ENCODE peak calls at places on chromosomes 7 and 10, in six cellular contexts. W, O, Q, T, X and B are unnamed samples. For H3K4me1, the result is how much of the 10 kb centered on the place peaks cover.

GRCh38 chr10:69242844-69243212 is 22.7 kb downstream of the HKDC1 start:
- DNase-seq in X (no peak), W (no peak), Q (no peak), O (no peak), T (no peak), B (no peak)

GRCh38 chr10:98097611-98098010 is 36.8 kb upstream of the R3HCC1L start:
- DNase-seq in W (no peak), O (no peak), Q (no peak), T (no peak), X (no peak), B (no peak)

GRCh38 chr7:41319601-41320000 is 383.3 kb downstream of the INHBA start:
- DNase-seq in O (no peak), X (no peak), T (no peak), W (no peak), Q (no peak), B (no peak)

GRCh38 chr7:152675761-152676636 is at the start of gene XRCC2:
- DNase-seq in X (peak), Q (peak), O (peak), W (peak), T (peak), B (peak)

GRCh38 chr10:124735491-124736286 is 8.5 kb downstream of the FAM53B start:
- DNase-seq in X (no peak), O (no peak), W (peak), T (no peak), Q (no peak), B (no peak)

GRCh38 chr7:26538216-26538615 is 246.6 kb downstream of the SNX10 start:
- DNase-seq in T (no peak), X (no peak), O (no peak), Q (no peak), W (no peak), B (no peak)

GRCh38 chr7:83366629-83367028 is 203.9 kb upstream of the PCLO start:
- DNase-seq in X (no peak), Q (no peak), O (no peak), W (no peak), T (no peak), B (no peak)

GRCh38 chr10:98383869-98384268 is 31.1 kb downstream of the PYROXD2 start:
- DNase-seq in W (no peak), O (no peak), T (no peak), Q (no peak), X (no peak), B (no peak)

GRCh38 chr7:122887198-122887597 is 938 bp upstream of the CADPS2 start:
- DNase-seq in O (peak), T (peak), X (peak), W (peak), Q (no peak), B (peak)

GRCh38 chr7:150385240-150385830 is 6.2 kb downstream of the ZNF775 start:
- DNase-seq in X (no peak), W (no peak), O (peak), Q (no peak), T (no peak), B (no peak)

GRCh38 chr10:75371010-75371409 is 30.6 kb downstream of the ZNF503 start:
- DNase-seq in O (no peak), X (no peak), W (no peak), T (no peak), Q (no peak), B (no peak)

GRCh38 chr10:29297678-29298077 is 8.8 kb downstream of the LYZL1 start:
- DNase-seq in W (no peak), Q (no peak), T (no peak), X (no peak), O (no peak), B (no peak)

GRCh38 chr10:70743879-70744278 is 41.3 kb downstream of the TBATA start:
- DNase-seq in W (no peak), X (no peak), T (no peak), Q (no peak), O (no peak), B (no peak)

DNA sequence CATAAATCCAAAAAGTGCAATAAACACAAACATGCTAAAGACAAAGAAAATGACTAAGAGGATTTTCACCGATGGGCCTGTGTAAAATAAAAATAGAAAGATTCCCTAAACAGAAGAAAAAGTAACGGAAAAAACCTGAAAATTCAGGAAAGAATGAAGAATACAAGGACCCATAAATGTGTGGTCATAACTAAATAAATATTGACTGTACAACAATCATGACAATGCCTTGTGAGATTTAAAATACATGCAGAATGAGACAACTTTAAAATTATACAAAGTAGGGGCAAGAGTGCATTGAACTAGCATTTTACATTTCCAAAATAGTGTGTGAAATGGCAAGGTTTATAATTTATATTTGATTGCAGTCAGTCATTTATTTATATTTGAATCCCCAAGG is 409.1 kb upstream of the ANKRD30A start:
- DNase-seq in Q (no peak), T (no peak), O (no peak), X (no peak), W (no peak), B (no peak)
- H3K27ac ChIP-seq in Q (no peak), T (no peak), O (no peak), X (no peak), W (no peak), B (no peak)

GRCh38 chr10:30493609-30494530 is 59.9 kb downstream of the MAP3K8 start:
- DNase-seq in X (no peak), Q (no peak), W (peak), O (no peak), T (peak), B (no peak)
- TF ChIP-seq CTCF in X (no peak), Q (peak), W (no peak), O (peak), T (no peak), B (peak)

GRCh38 chr10:126499744-126500143 is 111.5 kb upstream of the ADAM12 start:
- DNase-seq in O (no peak), Q (no peak), T (no peak), W (no peak), X (no peak), B (no peak)

GRCh38 chr10:126497672-126498071 is 109.4 kb upstream of the ADAM12 start:
- DNase-seq in W (no peak), X (no peak), O (no peak), T (no peak), Q (no peak), B (no peak)

GRCh38 chr10:126500185-126500584 is 111.9 kb upstream of the ADAM12 start:
- DNase-seq in Q (no peak), W (no peak), T (no peak), X (no peak), O (no peak), B (no peak)

GRCh38 chr10:126500866-126501265 is 112.6 kb upstream of the ADAM12 start:
- DNase-seq in Q (no peak), T (no peak), X (no peak), W (no peak), O (peak), B (no peak)

DNA sequence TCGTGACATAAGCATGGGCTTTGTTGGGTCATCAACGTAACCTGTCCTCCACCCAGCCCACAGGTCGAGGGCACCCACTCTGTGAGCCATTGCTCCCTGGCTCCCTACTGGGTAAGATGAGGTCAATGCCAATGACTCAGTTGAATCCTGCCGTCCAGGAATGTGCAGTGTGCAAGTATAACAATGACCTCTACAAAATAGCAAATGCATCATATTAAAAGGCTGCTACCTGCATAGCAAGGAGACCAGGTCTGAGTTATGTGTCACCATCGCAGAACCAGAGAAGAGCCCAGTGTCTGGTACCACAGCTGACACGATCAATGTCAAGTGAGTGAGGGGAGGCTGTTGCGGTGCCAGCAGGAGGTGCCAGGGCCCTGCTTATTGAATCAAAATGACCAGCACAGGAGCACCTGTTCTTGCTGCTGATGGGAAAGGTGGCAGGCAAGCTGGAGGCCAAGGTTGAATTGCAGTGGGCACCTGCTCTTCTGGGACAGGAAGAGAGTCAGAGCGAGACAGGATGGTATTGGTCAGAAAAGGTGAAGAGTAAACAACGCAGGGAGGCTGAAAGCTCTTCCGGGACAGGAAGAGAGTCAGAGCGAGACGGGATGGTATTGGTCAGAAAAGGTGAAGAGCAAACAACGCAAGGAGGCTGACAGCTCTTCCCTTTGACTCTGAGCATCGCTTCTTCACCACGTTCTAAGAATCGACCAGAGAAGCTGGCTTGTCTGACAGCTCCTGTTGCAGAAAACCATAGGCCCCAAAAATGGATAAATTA is 108.7 kb upstream of the ADAM12 start:
- DNase-seq in W (no peak), T (no peak), X (no peak), O (peak), Q (no peak), B (no peak)
- H3K4me1 ChIP-seq in W (under half), T (under half), X (under half), O (under half), Q (under half), B (under half)

GRCh38 chr10:4127518-4128315 is 342.7 kb upstream of the KLF6 start:
- DNase-seq in T (no peak), O (no peak), W (no peak), Q (no peak), X (peak), B (no peak)
- H3K27ac ChIP-seq in T (peak), O (no peak), W (no peak), Q (no peak), X (peak), B (peak)

DNA sequence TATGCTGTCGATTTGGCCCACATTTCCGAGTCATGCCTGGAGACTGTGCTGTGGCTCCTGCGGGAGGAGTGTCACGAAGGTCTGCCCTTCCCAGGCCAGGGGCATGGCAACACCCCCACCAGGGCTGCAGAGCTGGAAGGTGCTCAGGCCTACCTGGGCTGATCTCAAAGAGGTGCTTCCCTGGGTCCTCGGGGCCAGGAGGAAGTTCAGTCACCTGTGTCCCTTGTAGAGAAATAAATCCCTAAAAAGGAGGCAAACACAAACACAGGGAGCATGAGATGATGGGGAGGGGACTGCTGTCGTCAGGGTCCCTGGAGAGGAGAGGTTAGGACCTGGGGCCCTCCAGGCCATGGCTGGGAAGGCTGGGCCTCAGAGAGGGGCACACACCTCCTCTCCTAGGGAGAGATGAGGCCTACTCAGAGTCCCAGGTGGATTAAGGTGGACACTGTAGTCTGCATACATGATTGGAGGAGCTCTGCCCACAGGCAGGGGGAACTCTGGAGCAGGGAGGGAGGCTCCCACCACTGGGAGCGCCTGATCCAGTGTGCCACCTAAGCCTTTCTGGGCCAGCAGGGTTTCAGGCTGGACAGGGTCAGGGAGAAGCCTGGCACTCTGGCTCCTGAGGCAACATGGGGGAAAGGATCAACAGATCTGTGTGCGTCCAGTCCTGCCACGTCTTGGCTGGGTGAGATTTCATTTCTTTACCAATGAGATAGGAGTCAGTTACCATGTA is 49.4 kb downstream of the ARHGAP22 start:
- DNase-seq in T (no peak), X (no peak), Q (no peak), O (no peak), W (no peak), B (no peak)
- TF ChIP-seq CTCF in T (no peak), X (no peak), Q (no peak), O (no peak), W (no peak), B (no peak)

GRCh38 chr7:108017776-108018151 is 14.8 kb upstream of the LAMB1 start:
- DNase-seq in X (no peak), Q (no peak), W (no peak), O (no peak), T (no peak), B (no peak)

GRCh38 chr7:108018668-108019067 is 15.7 kb upstream of the LAMB1 start:
- DNase-seq in Q (no peak), W (no peak), T (no peak), O (no peak), X (no peak), B (no peak)

GRCh38 chr7:108015740-108016139 is 12.8 kb upstream of the LAMB1 start:
- DNase-seq in X (no peak), W (no peak), Q (no peak), T (no peak), O (no peak), B (no peak)

GRCh38 chr7:108014747-108015682 is 12.1 kb upstream of the LAMB1 start:
- DNase-seq in O (no peak), Q (no peak), T (no peak), X (peak), W (no peak), B (no peak)

DNA sequence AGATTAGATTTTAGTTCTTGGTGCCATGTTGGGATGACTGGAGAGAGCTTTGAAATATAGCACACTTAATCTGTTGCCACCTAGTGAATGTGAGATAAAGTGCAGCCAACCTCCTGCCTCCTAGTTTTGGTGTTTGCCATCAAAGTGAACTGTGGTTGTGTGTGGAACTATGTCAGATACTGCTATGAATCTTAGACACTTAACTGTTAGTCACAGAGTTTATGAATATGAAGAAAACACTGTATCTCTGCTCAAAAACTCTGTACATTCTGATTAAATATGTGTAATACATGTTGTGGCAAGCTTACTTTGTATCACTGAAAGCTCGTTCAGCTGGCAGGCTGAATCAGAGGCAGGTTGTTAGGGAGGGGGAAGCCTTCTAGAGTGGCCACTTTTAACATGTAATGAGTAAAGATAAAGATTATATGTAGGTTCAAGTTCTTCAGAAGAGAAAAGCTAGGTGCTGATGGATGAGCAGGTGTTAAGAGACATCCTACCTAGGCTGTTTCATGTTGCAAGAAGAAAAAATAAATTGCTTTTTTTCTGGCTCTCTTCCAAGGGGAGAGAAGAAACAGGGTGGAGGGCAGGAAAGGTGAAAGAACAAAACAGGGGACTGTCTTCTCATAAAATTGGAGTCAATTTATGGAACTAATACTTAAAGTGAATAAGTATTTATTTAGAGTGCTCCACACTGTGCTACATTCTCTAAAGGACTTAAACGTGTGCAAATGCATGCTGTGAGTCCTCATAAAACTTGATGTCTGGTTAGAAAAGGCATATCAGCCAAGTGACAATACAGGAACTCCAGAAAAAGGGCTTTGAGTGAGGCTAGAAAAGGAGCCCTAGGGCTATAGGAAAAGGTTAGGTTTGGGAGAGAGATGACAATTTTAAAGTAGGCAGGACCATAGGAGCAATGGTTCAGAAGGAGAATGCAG is 14.1 kb upstream of the LAMB1 start:
- DNase-seq in W (no peak), X (peak), O (no peak), T (no peak), Q (peak), B (no peak)
- H3K4me1 ChIP-seq in W (under half), X (under half), O (under half), T (under half), Q (under half), B (half or more)

GRCh38 chr10:14050598-14050997 is 280.1 kb downstream of the FRMD4A start:
- DNase-seq in Q (no peak), X (no peak), T (no peak), W (no peak), O (no peak), B (no peak)

GRCh38 chr10:14052926-14053325 is 277.8 kb downstream of the FRMD4A start:
- DNase-seq in O (no peak), W (no peak), T (no peak), X (no peak), Q (no peak), B (no peak)

GRCh38 chr10:14047431-14047830 is 283.3 kb downstream of the FRMD4A start:
- DNase-seq in O (no peak), W (no peak), Q (no peak), T (no peak), X (no peak), B (no peak)

DNA sequence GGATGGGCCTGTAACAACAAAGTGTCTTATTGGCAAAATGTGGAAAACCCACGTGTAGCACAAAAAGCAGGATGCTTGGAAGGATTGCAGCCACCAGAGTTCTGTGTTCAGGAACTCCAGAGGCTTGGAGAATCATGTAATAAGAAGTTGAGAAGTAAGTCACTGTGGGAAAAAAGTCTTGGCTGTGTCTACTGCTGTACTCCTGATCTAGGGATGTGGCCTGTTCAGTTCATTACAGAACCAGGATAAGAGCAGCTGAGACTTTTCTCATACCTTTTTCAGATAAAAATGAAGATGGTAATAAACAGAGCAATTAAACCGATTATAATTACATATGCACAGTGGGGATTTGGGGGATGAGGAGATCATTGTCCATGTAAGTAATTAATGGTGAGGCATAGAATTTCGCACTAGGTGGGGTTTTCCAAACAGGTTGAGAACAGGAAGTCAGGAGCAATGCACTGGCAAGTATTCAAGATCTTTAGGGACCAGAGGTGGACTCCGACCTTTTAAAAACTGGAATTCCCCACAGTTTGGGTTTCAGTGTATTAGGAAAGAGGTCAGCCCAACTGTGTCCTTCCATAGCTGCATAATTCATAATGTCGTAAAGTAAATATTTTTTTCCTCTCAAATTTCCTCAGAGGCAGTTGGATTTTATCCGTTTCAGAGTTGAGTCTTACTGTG is 281.7 kb downstream of the FRMD4A start:
- DNase-seq in O (no peak), X (peak), W (no peak), Q (no peak), T (no peak), B (no peak)
- H3K27ac ChIP-seq in O (no peak), X (peak), W (no peak), Q (no peak), T (no peak), B (no peak)

DNA sequence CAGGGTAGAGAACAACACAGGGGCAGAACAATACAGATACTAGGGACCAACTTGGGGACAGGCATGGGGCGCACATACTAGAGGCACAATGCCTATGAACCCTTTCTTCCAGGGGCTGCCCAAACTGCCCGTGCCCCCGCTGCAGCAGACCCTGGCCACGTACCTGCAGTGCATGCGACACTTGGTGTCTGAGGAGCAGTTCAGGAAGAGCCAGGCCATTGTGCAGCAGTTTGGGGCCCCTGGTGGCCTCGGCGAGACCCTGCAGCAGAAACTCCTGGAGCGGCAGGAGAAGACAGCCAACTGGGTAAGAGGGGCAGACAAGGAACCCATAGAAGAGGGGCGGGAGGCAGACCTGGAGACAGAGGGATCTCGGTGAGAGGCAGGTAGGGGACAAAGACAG is 5.8 kb downstream of the CHAT start:
- DNase-seq in O (no peak), X (no peak), W (peak), T (no peak), Q (no peak), B (no peak)
- TF ChIP-seq CTCF in O (no peak), X (no peak), W (no peak), T (no peak), Q (no peak), B (no peak)

DNA sequence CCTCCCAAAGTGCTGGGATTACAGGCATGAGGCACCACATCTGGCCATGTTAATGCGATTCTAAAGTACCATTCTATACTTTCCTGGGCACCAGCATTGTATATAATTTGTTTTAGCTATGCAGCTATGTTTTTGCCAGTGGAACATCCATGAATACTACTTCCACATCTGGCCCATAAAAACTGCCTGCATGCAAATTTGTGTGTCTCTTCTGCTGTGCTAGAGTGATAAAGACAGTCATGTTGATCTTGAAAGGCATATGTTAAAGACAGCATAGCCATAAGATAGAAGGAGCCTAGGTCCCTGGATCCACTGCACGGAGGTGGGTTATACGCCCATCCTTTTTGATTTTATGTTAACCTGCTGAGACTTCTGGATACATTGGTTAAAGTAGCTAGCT is 52.3 kb downstream of the HACD1 start:
- DNase-seq in Q (no peak), O (no peak), T (no peak), X (no peak), W (no peak), B (no peak)
- H3K4me1 ChIP-seq in Q (under half), O (under half), T (under half), X (under half), W (under half), B (under half)

GRCh38 chr10:77636286-77636966 is 1.2 kb downstream of the KCNMA1 start:
- DNase-seq in X (no peak), O (no peak), T (no peak), W (peak), Q (no peak), B (no peak)
- H3K27ac ChIP-seq in X (peak), O (no peak), T (no peak), W (peak), Q (no peak), B (peak)